ENCODE peak calls at places on chromosomes 16 and 17, in seven cellular contexts. U is stimulated activated CD8-positive, alpha-beta memory T cell treated with anti-CD3 and anti-CD28 coated beads, Interleukin-2, amount 100 ng/mL, for 48 hours; C is CD4-positive, CD25-positive, alpha-beta regulatory T cell; L is C1 segment of cervical spinal cord; O is neural crest cell; D is NCI-H1105 treated with DMSO at 0.1 percent for 48 hours; Z is RWPE1. H is an unnamed sample.

GRCh38 chr16:27798241-27798640 is 248.3 kb downstream of the KATNIP start:
- DNase-seq in U (no peak), C (no peak), L (peak; percentile 31), O (no peak), D (no peak), Z (no peak), H (no peak)

GRCh38 chr16:4309833-4310266 is 6.0 kb upstream of the GLIS2 start:
- DNase-seq in U (no peak), C (peak; percentile 29), L (no peak), O (peak; percentile 56), D (no peak), Z (no peak), H (no peak)

GRCh38 chr16:81403601-81404391 is 40.8 kb upstream of the CMIP start:
- DNase-seq in U (peak; percentile 76), C (peak; percentile 65), L (peak; percentile 79), O (peak; percentile 95), D (peak; percentile 34), Z (peak; percentile 78), H (peak; percentile 96)

GRCh38 chr17:82813299-82814051 is 26.3 kb downstream of the ZNF750 start:
- DNase-seq in U (no peak), C (no peak), L (no peak), O (no peak), D (no peak), Z (no peak), H (no peak)

GRCh38 chr16:67963325-67964321 is 4.8 kb downstream of the SLC12A4 start:
- DNase-seq in U (no peak), C (no peak), L (peak; percentile 53), O (no peak), D (no peak), Z (no peak), H (no peak)

GRCh38 chr17:67157732-67158639 is 87.0 kb downstream of the HELZ start:
- DNase-seq in U (no peak), C (no peak), L (no peak), O (no peak), D (peak; percentile 20), Z (peak; percentile 10), H (no peak)

GRCh38 chr16:51881731-51882130 is 665.2 kb downstream of the TOX3 start:
- DNase-seq in U (no peak), C (no peak), L (no peak), O (no peak), D (no peak), Z (no peak), H (no peak)

GRCh38 chr16:56262148-56262878 is 71.0 kb downstream of the GNAO1 start:
- DNase-seq in U (no peak), C (no peak), L (no peak), O (no peak), D (no peak), Z (peak; percentile 40), H (no peak)

GRCh38 chr16:89913408-89914387 is 5.0 kb upstream of the MC1R start:
- DNase-seq in U (no peak), C (no peak), L (no peak), O (no peak), D (no peak), Z (no peak), H (no peak)

GRCh38 chr16:54460254-54460860 is 173.8 kb upstream of the IRX3 start:
- DNase-seq in U (no peak), C (no peak), L (no peak), O (no peak), D (no peak), Z (no peak), H (no peak)

GRCh38 chr16:83574388-83574787 is 233.4 kb upstream of the HSBP1 start:
- DNase-seq in U (no peak), C (no peak), L (no peak), O (no peak), D (no peak), Z (peak; percentile 22), H (no peak)

GRCh38 chr16:84726079-84726669 is 26.4 kb downstream of the USP10 start:
- DNase-seq in U (peak; percentile 66), C (peak; percentile 73), L (peak; percentile 74), O (peak; percentile 94), D (peak; percentile 26), Z (peak; percentile 67), H (peak; percentile 98)

GRCh38 chr17:79005063-79005861 is 4.3 kb downstream of the CANT1 start:
- DNase-seq in U (no peak), C (no peak), L (no peak), O (no peak), D (peak; percentile 80), Z (peak; percentile 54), H (peak; percentile 73)

GRCh38 chr16:2713523-2713922 is 6.5 kb downstream of the PRSS27 start:
- DNase-seq in U (no peak), C (no peak), L (no peak), O (no peak), D (no peak), Z (no peak), H (no peak)

GRCh38 chr17:45231481-45232116 is 9.9 kb downstream of the FMNL1 start:
- DNase-seq in U (no peak), C (no peak), L (no peak), O (no peak), D (no peak), Z (no peak), H (no peak)

GRCh38 chr16:61879-62281 is 8.3 kb downstream of the SNRNP25 start:
- DNase-seq in U (no peak), C (no peak), L (no peak), O (no peak), D (no peak), Z (no peak), H (no peak)

GRCh38 chr17:77312061-77312684 is 171.4 kb downstream of the SEC14L1 start:
- DNase-seq in U (no peak), C (no peak), L (no peak), O (no peak), D (no peak), Z (no peak), H (peak; percentile 67)

GRCh38 chr17:29968271-29968670 is 26.8 kb downstream of the EFCAB5 start:
- DNase-seq in U (no peak), C (no peak), L (no peak), O (no peak), D (no peak), Z (no peak), H (no peak)

GRCh38 chr16:15757630-15758251 is 99.1 kb downstream of the MYH11 start:
- DNase-seq in U (no peak), C (no peak), L (no peak), O (no peak), D (no peak), Z (no peak), H (no peak)

GRCh38 chr17:69466451-69466850 is 52.0 kb downstream of the MAP2K6 start:
- DNase-seq in U (no peak), C (no peak), L (no peak), O (no peak), D (no peak), Z (no peak), H (no peak)

GRCh38 chr16:3822366-3823045 is 58.0 kb downstream of the CREBBP start:
- DNase-seq in U (no peak), C (no peak), L (no peak), O (no peak), D (no peak), Z (peak; percentile 24), H (no peak)

GRCh38 chr16:69078073-69078472 is 27.4 kb upstream of the HAS3 start:
- DNase-seq in U (no peak), C (no peak), L (no peak), O (no peak), D (no peak), Z (no peak), H (no peak)

GRCh38 chr17:18197535-18198194 is 14.0 kb downstream of the ALKBH5 start:
- DNase-seq in U (no peak), C (no peak), L (no peak), O (no peak), D (no peak), Z (no peak), H (no peak)

GRCh38 chr17:45948881-45949624 is 50.0 kb upstream of the STH start:
- DNase-seq in U (peak; percentile 68), C (peak; percentile 13), L (peak; percentile 81), O (peak; percentile 76), D (no peak), Z (peak; percentile 74), H (peak; percentile 92)

H was measured in posterior vena cava.